ENCODE peak calls at places on chromosome 5, in four cellular contexts. X is C1 segment of cervical spinal cord, K is NAMALWA, A is endothelial cell of umbilical vein. F is an unnamed sample.

GRCh38 chr5:119402555-119402954 is 46.7 kb downstream of the TNFAIP8 start:
- DNase-seq in X (no peak), K (no peak), A (no peak), F (no peak)

GRCh38 chr5:138503487-138504270 is 38.4 kb downstream of the EGR1 start:
- DNase-seq in X (peak; percentile 18), K (peak; percentile 73), A (peak; percentile 66), F (peak; percentile 80)

GRCh38 chr5:67160985-67161384 is 35.6 kb downstream of the CD180 start:
- DNase-seq in X (no peak), K (no peak), A (no peak), F (peak; percentile 45)

GRCh38 chr5:95760291-95761191 is 29.4 kb downstream of the RHOBTB3 start:
- DNase-seq in X (no peak), K (peak; percentile 64), A (peak; percentile 78), F (peak; percentile 45)

GRCh38 chr5:145218019-145218418 is 617.1 kb downstream of the PRELID2 start:
- DNase-seq in X (no peak), K (no peak), A (no peak), F (no peak)

GRCh38 chr5:9922719-9923118 is 292.6 kb upstream of the TAS2R1 start:
- DNase-seq in X (no peak), K (peak; percentile 30), A (no peak), F (no peak)

GRCh38 chr5:1652873-1653707 is 129.3 kb upstream of the LPCAT1 start:
- DNase-seq in X (peak; percentile 7), K (peak; percentile 97), A (no peak), F (peak; percentile 42)

GRCh38 chr5:136750507-136750906 is 385.2 kb upstream of the TRPC7 start:
- DNase-seq in X (no peak), K (no peak), A (no peak), F (peak; percentile 77)

GRCh38 chr5:114223866-114224265 is 138.0 kb upstream of the KCNN2 start:
- DNase-seq in X (no peak), K (peak; percentile 77), A (peak; percentile 53), F (peak; percentile 28)

GRCh38 chr5:172455087-172455381 is 709 bp upstream of the SH3PXD2B start:
- DNase-seq in X (no peak), K (no peak), A (peak; percentile 29), F (no peak)

GRCh38 chr5:17216974-17217325 is 481 bp upstream of the BASP1 start:
- DNase-seq in X (no peak), K (no peak), A (no peak), F (peak; percentile 88)

GRCh38 chr5:181261320-181262085 is 560 bp upstream of the TRIM52 start:
- DNase-seq in X (no peak), K (peak; percentile 81), A (peak; percentile 78), F (peak; percentile 73)

GRCh38 chr5:26700759-26701384 is 337.5 kb downstream of the CDH9 start:
- DNase-seq in X (no peak), K (peak; percentile 74), A (no peak), F (peak; percentile 68)

GRCh38 chr5:1763548-1763911 is 36.1 kb downstream of the MRPL36 start:
- DNase-seq in X (no peak), K (peak; percentile 73), A (peak; percentile 65), F (peak; percentile 37)

GRCh38 chr5:100852988-100853449 is 50.1 kb downstream of the ST8SIA4 start:
- DNase-seq in X (no peak), K (peak; percentile 81), A (no peak), F (no peak)

GRCh38 chr5:119418782-119419101 is 33.6 kb upstream of the HSD17B4 start:
- DNase-seq in X (no peak), K (peak; percentile 28), A (no peak), F (no peak)

GRCh38 chr5:172453986-172454354 is 355 bp downstream of the SH3PXD2B start:
- DNase-seq in X (peak; percentile 71), K (no peak), A (peak; percentile 41), F (peak; percentile 51)

GRCh38 chr5:71653119-71653518 is 66.0 kb upstream of the CARTPT start:
- DNase-seq in X (no peak), K (no peak), A (peak; percentile 43), F (peak; percentile 81)

GRCh38 chr5:118918232-118918631 is 70.1 kb downstream of the DTWD2 start:
- DNase-seq in X (no peak), K (no peak), A (no peak), F (no peak)

F was measured in A673.